ENCODE peak calls at places on chromosome 4, in nine cellular contexts. One of them, this sample, is unnamed.

GRCh38 chr4:40475609-40476008 is 140.5 kb downstream of the CHRNA9 start:
- DNase-seq in sciatic nerve: no peak
- DNase-seq in mesothelial cell of epicardium: no peak
- DNase-seq in ACHN: peak
- DNase-seq in GM04503: no peak
- DNase-seq in renal cortical epithelial cell: peak
- DNase-seq in AG09309: no peak
- DNase-seq in hypothalamus: no peak
- DNase-seq in astrocyte of the cerebellum: no peak
- DNase-seq in this sample: no peak

GRCh38 chr4:71456841-71457240 is 118.0 kb downstream of the SLC4A4 start:
- DNase-seq in sciatic nerve: no peak
- DNase-seq in mesothelial cell of epicardium: no peak
- DNase-seq in ACHN: no peak
- DNase-seq in GM04503: peak
- DNase-seq in renal cortical epithelial cell: peak
- DNase-seq in AG09309: peak
- DNase-seq in hypothalamus: no peak
- DNase-seq in astrocyte of the cerebellum: no peak
- DNase-seq in this sample: no peak

GRCh38 chr4:101160792-101161592 is 186.3 kb downstream of the PPP3CA start:
- DNase-seq in sciatic nerve: no peak
- DNase-seq in mesothelial cell of epicardium: no peak
- DNase-seq in ACHN: no peak
- DNase-seq in GM04503: no peak
- DNase-seq in renal cortical epithelial cell: no peak
- DNase-seq in AG09309: no peak
- DNase-seq in hypothalamus: no peak
- DNase-seq in astrocyte of the cerebellum: no peak
- DNase-seq in this sample: no peak

GRCh38 chr4:80610845-80611244 is 275.3 kb downstream of the CFAP299 start:
- DNase-seq in sciatic nerve: no peak
- DNase-seq in mesothelial cell of epicardium: no peak
- DNase-seq in ACHN: no peak
- DNase-seq in GM04503: no peak
- DNase-seq in renal cortical epithelial cell: peak
- DNase-seq in AG09309: peak
- DNase-seq in hypothalamus: no peak
- DNase-seq in astrocyte of the cerebellum: peak
- DNase-seq in this sample: no peak

GRCh38 chr4:165612936-165613335 is 234.1 kb downstream of the CPE start:
- DNase-seq in sciatic nerve: no peak
- DNase-seq in mesothelial cell of epicardium: no peak
- DNase-seq in ACHN: no peak
- DNase-seq in GM04503: no peak
- DNase-seq in renal cortical epithelial cell: no peak
- DNase-seq in AG09309: no peak
- DNase-seq in hypothalamus: no peak
- DNase-seq in astrocyte of the cerebellum: no peak
- DNase-seq in this sample: no peak

GRCh38 chr4:75494563-75494962 is 19.6 kb downstream of the RCHY1 start:
- DNase-seq in sciatic nerve: no peak
- DNase-seq in mesothelial cell of epicardium: no peak
- DNase-seq in ACHN: peak
- DNase-seq in GM04503: peak
- DNase-seq in renal cortical epithelial cell: peak
- DNase-seq in AG09309: peak
- DNase-seq in hypothalamus: no peak
- DNase-seq in astrocyte of the cerebellum: peak
- DNase-seq in this sample: no peak

GRCh38 chr4:188171551-188171950 is 32.3 kb downstream of the TRIML1 start:
- DNase-seq in sciatic nerve: no peak
- DNase-seq in mesothelial cell of epicardium: no peak
- DNase-seq in ACHN: no peak
- DNase-seq in GM04503: no peak
- DNase-seq in renal cortical epithelial cell: no peak
- DNase-seq in AG09309: no peak
- DNase-seq in hypothalamus: no peak
- DNase-seq in astrocyte of the cerebellum: no peak
- DNase-seq in this sample: no peak

GRCh38 chr4:166981847-166982246 is 252.4 kb downstream of the SPOCK3 start:
- DNase-seq in sciatic nerve: no peak
- DNase-seq in mesothelial cell of epicardium: no peak
- DNase-seq in ACHN: no peak
- DNase-seq in GM04503: no peak
- DNase-seq in renal cortical epithelial cell: no peak
- DNase-seq in AG09309: no peak
- DNase-seq in hypothalamus: no peak
- DNase-seq in astrocyte of the cerebellum: no peak
- DNase-seq in this sample: no peak

GRCh38 chr4:139585468-139585867 is 29.4 kb upstream of the SETD7 start:
- DNase-seq in sciatic nerve: no peak
- DNase-seq in mesothelial cell of epicardium: no peak
- DNase-seq in ACHN: no peak
- DNase-seq in GM04503: no peak
- DNase-seq in renal cortical epithelial cell: no peak
- DNase-seq in AG09309: no peak
- DNase-seq in hypothalamus: no peak
- DNase-seq in astrocyte of the cerebellum: no peak
- DNase-seq in this sample: no peak

GRCh38 chr4:187668683-187669082 is 326.9 kb upstream of the ZFP42 start:
- DNase-seq in sciatic nerve: no peak
- DNase-seq in mesothelial cell of epicardium: no peak
- DNase-seq in ACHN: no peak
- DNase-seq in GM04503: no peak
- DNase-seq in renal cortical epithelial cell: no peak
- DNase-seq in AG09309: peak
- DNase-seq in hypothalamus: no peak
- DNase-seq in astrocyte of the cerebellum: no peak
- DNase-seq in this sample: no peak

GRCh38 chr4:155787113-155787710 is 28.4 kb downstream of the GUCY1B1 start:
- DNase-seq in sciatic nerve: no peak
- DNase-seq in mesothelial cell of epicardium: no peak
- DNase-seq in ACHN: peak
- DNase-seq in GM04503: no peak
- DNase-seq in renal cortical epithelial cell: peak
- DNase-seq in AG09309: no peak
- DNase-seq in hypothalamus: no peak
- DNase-seq in astrocyte of the cerebellum: peak
- DNase-seq in this sample: no peak

GRCh38 chr4:105352826-105353225 is 121.0 kb downstream of the PPA2 start:
- DNase-seq in sciatic nerve: no peak
- DNase-seq in mesothelial cell of epicardium: no peak
- DNase-seq in ACHN: no peak
- DNase-seq in GM04503: no peak
- DNase-seq in renal cortical epithelial cell: peak
- DNase-seq in AG09309: no peak
- DNase-seq in hypothalamus: no peak
- DNase-seq in astrocyte of the cerebellum: no peak
- DNase-seq in this sample: no peak

GRCh38 chr4:179871726-179872125 is 2371.5 kb upstream of the TENM3 start:
- DNase-seq in sciatic nerve: no peak
- DNase-seq in mesothelial cell of epicardium: no peak
- DNase-seq in ACHN: no peak
- DNase-seq in GM04503: no peak
- DNase-seq in renal cortical epithelial cell: no peak
- DNase-seq in AG09309: no peak
- DNase-seq in hypothalamus: no peak
- DNase-seq in astrocyte of the cerebellum: no peak
- DNase-seq in this sample: no peak

GRCh38 chr4:95779447-95779846 is 60.4 kb upstream of the PDHA2 start:
- DNase-seq in sciatic nerve: no peak
- DNase-seq in mesothelial cell of epicardium: no peak
- DNase-seq in ACHN: no peak
- DNase-seq in GM04503: no peak
- DNase-seq in renal cortical epithelial cell: no peak
- DNase-seq in AG09309: no peak
- DNase-seq in hypothalamus: no peak
- DNase-seq in astrocyte of the cerebellum: no peak
- DNase-seq in this sample: no peak

GRCh38 chr4:120829113-120829831 is 93.3 kb downstream of the PRDM5 start:
- DNase-seq in sciatic nerve: no peak
- DNase-seq in mesothelial cell of epicardium: no peak
- DNase-seq in ACHN: no peak
- DNase-seq in GM04503: no peak
- DNase-seq in renal cortical epithelial cell: peak
- DNase-seq in AG09309: no peak
- DNase-seq in hypothalamus: no peak
- DNase-seq in astrocyte of the cerebellum: no peak
- DNase-seq in this sample: no peak

GRCh38 chr4:55725057-55725456 is 89.0 kb upstream of the NMU start:
- DNase-seq in sciatic nerve: no peak
- DNase-seq in mesothelial cell of epicardium: no peak
- DNase-seq in ACHN: no peak
- DNase-seq in GM04503: no peak
- DNase-seq in renal cortical epithelial cell: no peak
- DNase-seq in AG09309: no peak
- DNase-seq in hypothalamus: no peak
- DNase-seq in astrocyte of the cerebellum: no peak
- DNase-seq in this sample: no peak

GRCh38 chr4:21032246-21032645 is 332.0 kb downstream of the PACRGL start:
- DNase-seq in sciatic nerve: no peak
- DNase-seq in mesothelial cell of epicardium: no peak
- DNase-seq in ACHN: no peak
- DNase-seq in GM04503: no peak
- DNase-seq in renal cortical epithelial cell: no peak
- DNase-seq in AG09309: no peak
- DNase-seq in hypothalamus: no peak
- DNase-seq in astrocyte of the cerebellum: no peak
- DNase-seq in this sample: no peak

GRCh38 chr4:112739442-112739841 is 102.5 kb downstream of the LARP7 start:
- DNase-seq in sciatic nerve: no peak
- DNase-seq in mesothelial cell of epicardium: no peak
- DNase-seq in ACHN: no peak
- DNase-seq in GM04503: no peak
- DNase-seq in renal cortical epithelial cell: no peak
- DNase-seq in AG09309: no peak
- DNase-seq in hypothalamus: no peak
- DNase-seq in astrocyte of the cerebellum: no peak
- DNase-seq in this sample: peak

GRCh38 chr4:25165916-25166315 is 5.7 kb upstream of the SEPSECS start:
- DNase-seq in sciatic nerve: no peak
- DNase-seq in mesothelial cell of epicardium: no peak
- DNase-seq in ACHN: no peak
- DNase-seq in GM04503: no peak
- DNase-seq in renal cortical epithelial cell: no peak
- DNase-seq in AG09309: no peak
- DNase-seq in hypothalamus: no peak
- DNase-seq in astrocyte of the cerebellum: no peak
- DNase-seq in this sample: no peak

GRCh38 chr4:184745747-184746531 is 12.0 kb upstream of the CENPU start:
- DNase-seq in sciatic nerve: peak
- DNase-seq in mesothelial cell of epicardium: peak
- DNase-seq in ACHN: peak
- DNase-seq in GM04503: peak
- DNase-seq in renal cortical epithelial cell: peak
- DNase-seq in AG09309: no peak
- DNase-seq in hypothalamus: peak
- DNase-seq in astrocyte of the cerebellum: peak
- DNase-seq in this sample: no peak

GRCh38 chr4:101042847-101043246 is 304.5 kb downstream of the PPP3CA start:
- DNase-seq in sciatic nerve: no peak
- DNase-seq in mesothelial cell of epicardium: no peak
- DNase-seq in ACHN: no peak
- DNase-seq in GM04503: no peak
- DNase-seq in renal cortical epithelial cell: no peak
- DNase-seq in AG09309: no peak
- DNase-seq in hypothalamus: no peak
- DNase-seq in astrocyte of the cerebellum: no peak
- DNase-seq in this sample: no peak

GRCh38 chr4:26576171-26576829 is 7.6 kb upstream of the TBC1D19 start:
- DNase-seq in sciatic nerve: no peak
- DNase-seq in mesothelial cell of epicardium: no peak
- DNase-seq in ACHN: no peak
- DNase-seq in GM04503: peak
- DNase-seq in renal cortical epithelial cell: peak
- DNase-seq in AG09309: no peak
- DNase-seq in hypothalamus: no peak
- DNase-seq in astrocyte of the cerebellum: no peak
- DNase-seq in this sample: no peak

GRCh38 chr4:95193391-95194224 is 355.2 kb downstream of the UNC5C start:
- DNase-seq in sciatic nerve: no peak
- DNase-seq in mesothelial cell of epicardium: no peak
- DNase-seq in ACHN: no peak
- DNase-seq in GM04503: no peak
- DNase-seq in renal cortical epithelial cell: no peak
- DNase-seq in AG09309: no peak
- DNase-seq in hypothalamus: no peak
- DNase-seq in astrocyte of the cerebellum: no peak
- DNase-seq in this sample: no peak

GRCh38 chr4:155491336-155492131 is 114.8 kb upstream of the MAP9 start:
- DNase-seq in sciatic nerve: no peak
- DNase-seq in mesothelial cell of epicardium: no peak
- DNase-seq in ACHN: no peak
- DNase-seq in GM04503: no peak
- DNase-seq in renal cortical epithelial cell: no peak
- DNase-seq in AG09309: no peak
- DNase-seq in hypothalamus: no peak
- DNase-seq in astrocyte of the cerebellum: no peak
- DNase-seq in this sample: no peak

GRCh38 chr4:110490109-110490508 is 14.2 kb downstream of the ENPEP start:
- DNase-seq in sciatic nerve: no peak
- DNase-seq in mesothelial cell of epicardium: no peak
- DNase-seq in ACHN: no peak
- DNase-seq in GM04503: no peak
- DNase-seq in renal cortical epithelial cell: no peak
- DNase-seq in AG09309: no peak
- DNase-seq in hypothalamus: no peak
- DNase-seq in astrocyte of the cerebellum: no peak
- DNase-seq in this sample: no peak

GRCh38 chr4:78644744-78645330 is 93.3 kb downstream of the ANXA3 start:
- DNase-seq in sciatic nerve: peak
- DNase-seq in mesothelial cell of epicardium: no peak
- DNase-seq in ACHN: peak
- DNase-seq in GM04503: peak
- DNase-seq in renal cortical epithelial cell: peak
- DNase-seq in AG09309: peak
- DNase-seq in hypothalamus: no peak
- DNase-seq in astrocyte of the cerebellum: peak
- DNase-seq in this sample: no peak

GRCh38 chr4:150268444-150268843 is 190.2 kb downstream of the DCLK2 start:
- DNase-seq in sciatic nerve: no peak
- DNase-seq in mesothelial cell of epicardium: no peak
- DNase-seq in ACHN: no peak
- DNase-seq in GM04503: no peak
- DNase-seq in renal cortical epithelial cell: peak
- DNase-seq in AG09309: no peak
- DNase-seq in hypothalamus: no peak
- DNase-seq in astrocyte of the cerebellum: no peak
- DNase-seq in this sample: no peak

GRCh38 chr4:184506527-184507121 is 32.3 kb upstream of the IRF2 start:
- DNase-seq in sciatic nerve: no peak
- DNase-seq in mesothelial cell of epicardium: no peak
- DNase-seq in ACHN: no peak
- DNase-seq in GM04503: no peak
- DNase-seq in renal cortical epithelial cell: no peak
- DNase-seq in AG09309: no peak
- DNase-seq in hypothalamus: no peak
- DNase-seq in astrocyte of the cerebellum: no peak
- DNase-seq in this sample: no peak

GRCh38 chr4:38128478-38129451 is 168.6 kb downstream of the PTTG2 start:
- DNase-seq in sciatic nerve: no peak
- DNase-seq in mesothelial cell of epicardium: no peak
- DNase-seq in ACHN: no peak
- DNase-seq in GM04503: peak
- DNase-seq in renal cortical epithelial cell: peak
- DNase-seq in AG09309: no peak
- DNase-seq in hypothalamus: no peak
- DNase-seq in astrocyte of the cerebellum: no peak
- DNase-seq in this sample: peak

GRCh38 chr4:115851918-115852766 is 738.7 kb upstream of the NDST4 start:
- DNase-seq in sciatic nerve: no peak
- DNase-seq in mesothelial cell of epicardium: no peak
- DNase-seq in ACHN: peak
- DNase-seq in GM04503: no peak
- DNase-seq in renal cortical epithelial cell: peak
- DNase-seq in AG09309: no peak
- DNase-seq in hypothalamus: no peak
- DNase-seq in astrocyte of the cerebellum: peak
- DNase-seq in this sample: peak

GRCh38 chr4:184896868-184897715 is 71.3 kb upstream of the ACSL1 start:
- DNase-seq in sciatic nerve: no peak
- DNase-seq in mesothelial cell of epicardium: no peak
- DNase-seq in ACHN: no peak
- DNase-seq in GM04503: no peak
- DNase-seq in renal cortical epithelial cell: no peak
- DNase-seq in AG09309: peak
- DNase-seq in hypothalamus: no peak
- DNase-seq in astrocyte of the cerebellum: no peak
- DNase-seq in this sample: no peak

This sample was measured in H1.